ENCODE peak calls at places on chromosomes 7 and 10, in five cellular contexts. Y is osteocyte, J is cardiac muscle cell, R is epithelial cell of proximal tubule, D is mucosa of descending colon. E is an unnamed sample.

GRCh38 chr7:1083729-1084657 is 3.9 kb upstream of the GPER1 start:
- DNase-seq in Y (no peak), J (no peak), R (no peak), D (peak; percentile 88), E (no peak)

GRCh38 chr10:96043895-96044580 is 655 bp downstream of the CCNJ start:
- DNase-seq in Y (peak; percentile 86), J (peak; percentile 40), R (no peak), D (peak; percentile 62), E (peak; percentile 27)

GRCh38 chr7:102089175-102090098 is 197.2 kb upstream of the SH2B2 start:
- DNase-seq in Y (no peak), J (peak; percentile 20), R (no peak), D (no peak), E (no peak)

GRCh38 chr10:43172645-43173044 is 34.4 kb downstream of the CSGALNACT2 start:
- DNase-seq in Y (no peak), J (no peak), R (no peak), D (no peak), E (no peak)

GRCh38 chr7:102453319-102453718 is 11.3 kb downstream of the ALKBH4 start:
- DNase-seq in Y (no peak), J (no peak), R (no peak), D (no peak), E (no peak)

GRCh38 chr10:5297466-5297865 is 67.3 kb upstream of the UCN3 start:
- DNase-seq in Y (no peak), J (peak; percentile 70), R (no peak), D (no peak), E (peak; percentile 23)

GRCh38 chr10:60714242-60714641 is 64.0 kb upstream of the CDK1 start:
- DNase-seq in Y (no peak), J (no peak), R (no peak), D (no peak), E (no peak)

GRCh38 chr10:30997536-30998252 is 34.0 kb downstream of the ZNF438 start:
- DNase-seq in Y (no peak), J (no peak), R (no peak), D (no peak), E (no peak)

GRCh38 chr7:101100858-101101847 is 15.9 kb downstream of the TRIM56 start:
- DNase-seq in Y (no peak), J (no peak), R (no peak), D (no peak), E (no peak)

GRCh38 chr7:11193131-11193867 is 219.6 kb downstream of the PHF14 start:
- DNase-seq in Y (no peak), J (peak; percentile 75), R (no peak), D (peak; percentile 12), E (no peak)

GRCh38 chr7:151857866-151858440 is 19.0 kb downstream of the PRKAG2 start:
- DNase-seq in Y (no peak), J (no peak), R (no peak), D (no peak), E (no peak)

GRCh38 chr7:2165610-2166594 is 66.8 kb downstream of the MAD1L1 start:
- DNase-seq in Y (peak; percentile 78), J (peak; percentile 16), R (no peak), D (no peak), E (no peak)

GRCh38 chr10:81943583-81943982 is 68.6 kb downstream of the NRG3 start:
- DNase-seq in Y (no peak), J (no peak), R (no peak), D (no peak), E (no peak)

GRCh38 chr7:158395780-158396214 is 191.8 kb downstream of the PTPRN2 start:
- DNase-seq in Y (no peak), J (no peak), R (no peak), D (peak; percentile 58), E (no peak)

GRCh38 chr10:102678842-102679289 is 34.6 kb downstream of the TRIM8 start:
- DNase-seq in Y (peak; percentile 90), J (peak; percentile 74), R (no peak), D (peak; percentile 77), E (no peak)

GRCh38 chr7:43585521-43585920 is 2.6 kb downstream of the STK17A start:
- DNase-seq in Y (no peak), J (peak; percentile 90), R (no peak), D (no peak), E (no peak)

GRCh38 chr7:99579956-99580777 is 17.9 kb upstream of the TMEM225B start:
- DNase-seq in Y (no peak), J (peak; percentile 35), R (no peak), D (peak; percentile 26), E (peak; percentile 34)

GRCh38 chr7:38105874-38106483 is 72.1 kb upstream of the STARD3NL start:
- DNase-seq in Y (no peak), J (peak; percentile 67), R (no peak), D (peak; percentile 7), E (no peak)

GRCh38 chr10:11009471-11010308 is 8.0 kb upstream of the CELF2 start:
- DNase-seq in Y (no peak), J (no peak), R (no peak), D (no peak), E (peak; percentile 46)

GRCh38 chr10:37681617-37681999 is 175.8 kb downstream of the ZNF248 start:
- DNase-seq in Y (no peak), J (no peak), R (no peak), D (no peak), E (no peak)

GRCh38 chr7:76108540-76109233 is 60.8 kb downstream of the MDH2 start:
- DNase-seq in Y (peak; percentile 74), J (peak; percentile 40), R (no peak), D (peak; percentile 93), E (no peak)

GRCh38 chr10:90939125-90939524 is 18.2 kb upstream of the ANKRD1 start:
- DNase-seq in Y (no peak), J (no peak), R (no peak), D (no peak), E (no peak)

GRCh38 chr7:50577569-50577968 is 12.4 kb upstream of the DDC start:
- DNase-seq in Y (peak; percentile 48), J (no peak), R (no peak), D (no peak), E (no peak)

GRCh38 chr10:58909881-58910280 is 266.6 kb upstream of the PHYHIPL start:
- DNase-seq in Y (no peak), J (no peak), R (no peak), D (no peak), E (no peak)

GRCh38 chr10:43793714-43794113 is 145.0 kb upstream of the ZNF32 start:
- DNase-seq in Y (no peak), J (peak; percentile 94), R (peak; percentile 25), D (no peak), E (no peak)

GRCh38 chr7:27167170-27167505 is 1.8 kb upstream of the HOXA9 start:
- DNase-seq in Y (no peak), J (no peak), R (no peak), D (no peak), E (no peak)

GRCh38 chr7:102978280-102978679 is 65.5 kb downstream of the LRRC17 start:
- DNase-seq in Y (no peak), J (peak; percentile 90), R (no peak), D (no peak), E (no peak)

GRCh38 chr7:65722361-65722792 is 150.5 kb upstream of the VKORC1L1 start:
- DNase-seq in Y (peak; percentile 71), J (peak; percentile 34), R (no peak), D (peak; percentile 81), E (peak; percentile 64)

GRCh38 chr7:64557601-64558322 is 5.1 kb downstream of the ZNF680 start:
- DNase-seq in Y (no peak), J (no peak), R (no peak), D (no peak), E (no peak)

GRCh38 chr7:27519801-27520200 is 142.9 kb downstream of the HIBADH start:
- DNase-seq in Y (no peak), J (no peak), R (no peak), D (no peak), E (no peak)

GRCh38 chr7:22195402-22195801 is 161.6 kb downstream of the RAPGEF5 start:
- DNase-seq in Y (no peak), J (no peak), R (no peak), D (no peak), E (no peak)

GRCh38 chr10:63667596-63667995 is 146.4 kb downstream of the REEP3 start:
- DNase-seq in Y (no peak), J (no peak), R (no peak), D (no peak), E (no peak)

GRCh38 chr10:49426490-49427360 is 30.8 kb upstream of the DRGX start:
- DNase-seq in Y (no peak), J (peak; percentile 4), R (no peak), D (no peak), E (no peak)

GRCh38 chr7:47814905-47815613 is 133.2 kb downstream of the PKD1L1 start:
- DNase-seq in Y (no peak), J (no peak), R (no peak), D (no peak), E (no peak)

DNA sequence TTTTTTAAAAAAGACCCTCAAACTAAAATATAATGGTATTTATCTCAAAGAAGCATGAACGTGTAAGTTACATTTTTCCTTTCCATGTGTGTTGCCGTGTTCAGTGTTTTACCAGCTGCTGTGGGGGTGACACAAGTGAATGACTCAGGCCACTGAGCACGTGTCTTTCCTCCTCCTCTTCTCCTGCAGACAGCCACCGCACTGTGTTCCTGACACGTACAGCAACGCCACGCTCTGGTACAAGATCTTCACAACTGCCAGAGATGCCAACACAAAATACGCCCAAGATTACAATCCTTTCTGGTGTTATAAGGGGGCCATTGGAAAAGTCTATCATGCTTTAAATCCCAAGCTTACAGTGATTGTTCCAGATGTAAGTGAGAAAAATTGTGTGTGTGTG is 29.7 kb downstream of the TMEM248 start:
- DNase-seq in Y (no peak), J (peak; percentile 12), R (no peak), D (no peak), E (no peak)
- TF ChIP-seq CTCF in Y (no peak), J (no peak), R (no peak), D (no peak), E (no peak)

GRCh38 chr10:12349628-12350166 is 350 bp downstream of the CAMK1D start:
- DNase-seq in Y (no peak), J (no peak), R (no peak), D (no peak), E (peak; percentile 4)

GRCh38 chr10:12351447-12351846 is 2.1 kb downstream of the CAMK1D start:
- DNase-seq in Y (no peak), J (no peak), R (no peak), D (no peak), E (peak; percentile 14)

GRCh38 chr10:12350925-12351324 is 1.6 kb downstream of the CAMK1D start:
- DNase-seq in Y (no peak), J (no peak), R (no peak), D (no peak), E (no peak)

GRCh38 chr10:12348870-12349627 is at the start of gene CAMK1D:
- DNase-seq in Y (peak; percentile 92), J (peak; percentile 70), R (no peak), D (peak; percentile 85), E (peak; percentile 89)

GRCh38 chr10:12350167-12350872 is 973 bp downstream of the CAMK1D start:
- DNase-seq in Y (no peak), J (peak; percentile 28), R (no peak), D (peak; percentile 64), E (peak; percentile 60)
- TF ChIP-seq CTCF in Y (no peak), J (no peak), R (no peak), D (no peak), E (no peak)

GRCh38 chr10:69574571-69574978 is 1.4 kb upstream of the NEUROG3 start:
- DNase-seq in Y (no peak), J (no peak), R (no peak), D (no peak), E (no peak)
- TF ChIP-seq CTCF in Y (no peak), J (no peak), R (no peak), D (no peak), E (no peak)

GRCh38 chr10:132942101-132942739 is at the start of gene CFAP46:
- DNase-seq in Y (no peak), J (peak; percentile 75), R (no peak), D (peak; percentile 19), E (no peak)
- TF ChIP-seq CTCF in Y (no peak), J (no peak), R (no peak), D (no peak), E (no peak)

GRCh38 chr10:84534168-84534567 is 205.8 kb downstream of the CCSER2 start:
- DNase-seq in Y (no peak), J (no peak), R (no peak), D (no peak), E (no peak)
- TF ChIP-seq CTCF in Y (peak; percentile 8), J (peak; percentile 32), R (peak; percentile 46), D (no peak), E (no peak)